ENCODE peak calls at places on chromosome 17, in eight cellular contexts. One of them, this sample, is unnamed.

GRCh38 chr17:34755981-34756669 is 176.7 kb downstream of the TMEM132E start:
- DNase-seq in ovary: no peak
- DNase-seq in tibial nerve: no peak
- DNase-seq in lower lobe of right lung: no peak
- DNase-seq in GM23338: no peak
- DNase-seq in brain microvascular endothelial cell: no peak
- DNase-seq in body of pancreas: no peak
- DNase-seq in MM.1S: no peak
- DNase-seq in this sample: no peak

GRCh38 chr17:41986634-41987033 is 20.0 kb downstream of the CNP start:
- DNase-seq in ovary: no peak
- DNase-seq in tibial nerve: no peak
- DNase-seq in lower lobe of right lung: no peak
- DNase-seq in GM23338: no peak
- DNase-seq in brain microvascular endothelial cell: no peak
- DNase-seq in body of pancreas: no peak
- DNase-seq in MM.1S: no peak
- DNase-seq in this sample: no peak

GRCh38 chr17:81394377-81394747 is 895 bp upstream of the BAHCC1 start:
- DNase-seq in ovary: no peak
- DNase-seq in tibial nerve: no peak
- DNase-seq in lower lobe of right lung: no peak
- DNase-seq in GM23338: no peak
- DNase-seq in brain microvascular endothelial cell: no peak
- DNase-seq in body of pancreas: no peak
- DNase-seq in MM.1S: no peak
- DNase-seq in this sample: no peak

GRCh38 chr17:74296548-74296936 is 22.5 kb downstream of the DNAI2 start:
- DNase-seq in ovary: peak; percentile 77
- DNase-seq in tibial nerve: peak; percentile 43
- DNase-seq in lower lobe of right lung: peak; percentile 60
- DNase-seq in GM23338: peak; percentile 81
- DNase-seq in brain microvascular endothelial cell: peak; percentile 51
- DNase-seq in body of pancreas: peak; percentile 64
- DNase-seq in MM.1S: peak; percentile 26
- DNase-seq in this sample: peak; percentile 40

GRCh38 chr17:41322264-41322902 is 6.9 kb upstream of the KRTAP17-1 start:
- DNase-seq in ovary: no peak
- DNase-seq in tibial nerve: no peak
- DNase-seq in lower lobe of right lung: no peak
- DNase-seq in GM23338: peak; percentile 67
- DNase-seq in brain microvascular endothelial cell: peak; percentile 64
- DNase-seq in body of pancreas: no peak
- DNase-seq in MM.1S: peak; percentile 58
- DNase-seq in this sample: peak; percentile 67

GRCh38 chr17:7146115-7146514 is 31.5 kb upstream of the ASGR2 start:
- DNase-seq in ovary: no peak
- DNase-seq in tibial nerve: no peak
- DNase-seq in lower lobe of right lung: no peak
- DNase-seq in GM23338: peak; percentile 74
- DNase-seq in brain microvascular endothelial cell: no peak
- DNase-seq in body of pancreas: no peak
- DNase-seq in MM.1S: no peak
- DNase-seq in this sample: no peak

GRCh38 chr17:57370051-57370581 is 113.8 kb downstream of the MSI2 start:
- DNase-seq in ovary: no peak
- DNase-seq in tibial nerve: no peak
- DNase-seq in lower lobe of right lung: no peak
- DNase-seq in GM23338: no peak
- DNase-seq in brain microvascular endothelial cell: peak; percentile 54
- DNase-seq in body of pancreas: no peak
- DNase-seq in MM.1S: no peak
- DNase-seq in this sample: peak; percentile 88

GRCh38 chr17:43880420-43880991 is 26.8 kb downstream of the MPP2 start:
- DNase-seq in ovary: no peak
- DNase-seq in tibial nerve: no peak
- DNase-seq in lower lobe of right lung: peak; percentile 64
- DNase-seq in GM23338: peak; percentile 73
- DNase-seq in brain microvascular endothelial cell: no peak
- DNase-seq in body of pancreas: peak; percentile 63
- DNase-seq in MM.1S: peak; percentile 35
- DNase-seq in this sample: peak; percentile 18

GRCh38 chr17:72336026-72336803 is 215.4 kb downstream of the SOX9 start:
- DNase-seq in ovary: no peak
- DNase-seq in tibial nerve: no peak
- DNase-seq in lower lobe of right lung: no peak
- DNase-seq in GM23338: peak; percentile 49
- DNase-seq in brain microvascular endothelial cell: no peak
- DNase-seq in body of pancreas: no peak
- DNase-seq in MM.1S: no peak
- DNase-seq in this sample: no peak

GRCh38 chr17:41338961-41339485 is 11.6 kb downstream of the KRT33A start:
- DNase-seq in ovary: no peak
- DNase-seq in tibial nerve: no peak
- DNase-seq in lower lobe of right lung: no peak
- DNase-seq in GM23338: no peak
- DNase-seq in brain microvascular endothelial cell: no peak
- DNase-seq in body of pancreas: no peak
- DNase-seq in MM.1S: peak; percentile 70
- DNase-seq in this sample: peak; percentile 14

GRCh38 chr17:40284085-40284713 is 3.5 kb upstream of the CDC6 start:
- DNase-seq in ovary: no peak
- DNase-seq in tibial nerve: no peak
- DNase-seq in lower lobe of right lung: no peak
- DNase-seq in GM23338: no peak
- DNase-seq in brain microvascular endothelial cell: peak; percentile 63
- DNase-seq in body of pancreas: peak; percentile 32
- DNase-seq in MM.1S: no peak
- DNase-seq in this sample: peak; percentile 76

GRCh38 chr17:55160501-55160900 is 104.3 kb upstream of the HLF start:
- DNase-seq in ovary: no peak
- DNase-seq in tibial nerve: peak; percentile 12
- DNase-seq in lower lobe of right lung: no peak
- DNase-seq in GM23338: no peak
- DNase-seq in brain microvascular endothelial cell: no peak
- DNase-seq in body of pancreas: no peak
- DNase-seq in MM.1S: no peak
- DNase-seq in this sample: no peak
- H3K4me3 ChIP-seq in ovary: no peak overlapping the region
- H3K4me3 ChIP-seq in tibial nerve: no peak overlapping the region
- H3K4me3 ChIP-seq in lower lobe of right lung: no peak overlapping the region
- H3K4me3 ChIP-seq in GM23338: no peak overlapping the region
- H3K4me3 ChIP-seq in brain microvascular endothelial cell: no peak overlapping the region
- H3K4me3 ChIP-seq in body of pancreas: no peak overlapping the region
- H3K4me3 ChIP-seq in MM.1S: no peak overlapping the region
- H3K4me3 ChIP-seq in this sample: no peak overlapping the region

GRCh38 chr17:50079334-50080095 is 15.6 kb upstream of the PDK2 start:
- DNase-seq in ovary: no peak
- DNase-seq in tibial nerve: no peak
- DNase-seq in lower lobe of right lung: peak; percentile 65
- DNase-seq in GM23338: peak; percentile 85
- DNase-seq in brain microvascular endothelial cell: no peak
- DNase-seq in body of pancreas: peak; percentile 45
- DNase-seq in MM.1S: no peak
- DNase-seq in this sample: peak; percentile 52
- TF ChIP-seq CTCF in ovary: no peak
- TF ChIP-seq CTCF in tibial nerve: peak; percentile 22
- TF ChIP-seq CTCF in lower lobe of right lung: peak; percentile 50
- TF ChIP-seq CTCF in GM23338: peak; percentile 85
- TF ChIP-seq CTCF in brain microvascular endothelial cell: peak; percentile 88
- TF ChIP-seq CTCF in body of pancreas: peak; percentile 45
- TF ChIP-seq CTCF in MM.1S: peak; percentile 30
- TF ChIP-seq CTCF in this sample: peak; percentile 80

GRCh38 chr17:79814624-79814965 is 17.7 kb upstream of the CBX8 start:
- DNase-seq in ovary: no peak
- DNase-seq in tibial nerve: no peak
- DNase-seq in lower lobe of right lung: no peak
- DNase-seq in GM23338: no peak
- DNase-seq in brain microvascular endothelial cell: no peak
- DNase-seq in body of pancreas: no peak
- DNase-seq in MM.1S: no peak
- DNase-seq in this sample: no peak
- H3K4me3 ChIP-seq in ovary: no peak overlapping the region
- H3K4me3 ChIP-seq in tibial nerve: no peak overlapping the region
- H3K4me3 ChIP-seq in lower lobe of right lung: peak overlapping the region; percentile 39
- H3K4me3 ChIP-seq in GM23338: peak overlapping the region; percentile 46
- H3K4me3 ChIP-seq in brain microvascular endothelial cell: no peak overlapping the region
- H3K4me3 ChIP-seq in body of pancreas: no peak overlapping the region
- H3K4me3 ChIP-seq in MM.1S: no peak overlapping the region
- H3K4me3 ChIP-seq in this sample: no peak overlapping the region

GRCh38 chr17:5583426-5584382 is 605 bp downstream of the NLRP1 start:
- DNase-seq in ovary: no peak
- DNase-seq in tibial nerve: no peak
- DNase-seq in lower lobe of right lung: peak; percentile 54
- DNase-seq in GM23338: no peak
- DNase-seq in brain microvascular endothelial cell: no peak
- DNase-seq in body of pancreas: no peak
- DNase-seq in MM.1S: peak; percentile 23
- DNase-seq in this sample: peak; percentile 43
- TF ChIP-seq CTCF in ovary: no peak
- TF ChIP-seq CTCF in tibial nerve: no peak
- TF ChIP-seq CTCF in lower lobe of right lung: no peak
- TF ChIP-seq CTCF in GM23338: no peak
- TF ChIP-seq CTCF in brain microvascular endothelial cell: no peak
- TF ChIP-seq CTCF in body of pancreas: no peak
- TF ChIP-seq CTCF in MM.1S: peak; percentile 14
- TF ChIP-seq CTCF in this sample: peak; percentile 12

GRCh38 chr17:2240541-2240940 is 63.0 kb downstream of the SMG6 start:
- DNase-seq in ovary: no peak
- DNase-seq in tibial nerve: no peak
- DNase-seq in lower lobe of right lung: no peak
- DNase-seq in GM23338: no peak
- DNase-seq in brain microvascular endothelial cell: no peak
- DNase-seq in body of pancreas: no peak
- DNase-seq in MM.1S: no peak
- DNase-seq in this sample: peak; percentile 64
- H3K4me3 ChIP-seq in ovary: no peak overlapping the region
- H3K4me3 ChIP-seq in tibial nerve: no peak overlapping the region
- H3K4me3 ChIP-seq in lower lobe of right lung: no peak overlapping the region
- H3K4me3 ChIP-seq in GM23338: no peak overlapping the region
- H3K4me3 ChIP-seq in brain microvascular endothelial cell: no peak overlapping the region
- H3K4me3 ChIP-seq in body of pancreas: no peak overlapping the region
- H3K4me3 ChIP-seq in MM.1S: peak overlapping the region; percentile 37
- H3K4me3 ChIP-seq in this sample: peak overlapping the region; percentile 24

GRCh38 chr17:77644981-77645380 is 313.5 kb upstream of the TNRC6C start:
- DNase-seq in ovary: no peak
- DNase-seq in tibial nerve: no peak
- DNase-seq in lower lobe of right lung: no peak
- DNase-seq in GM23338: peak; percentile 44
- DNase-seq in brain microvascular endothelial cell: no peak
- DNase-seq in body of pancreas: no peak
- DNase-seq in MM.1S: no peak
- DNase-seq in this sample: no peak
- TF ChIP-seq CTCF in ovary: no peak
- TF ChIP-seq CTCF in tibial nerve: no peak
- TF ChIP-seq CTCF in lower lobe of right lung: no peak
- TF ChIP-seq CTCF in GM23338: peak; percentile 50
- TF ChIP-seq CTCF in brain microvascular endothelial cell: peak; percentile 41
- TF ChIP-seq CTCF in body of pancreas: no peak
- TF ChIP-seq CTCF in MM.1S: no peak
- TF ChIP-seq CTCF in this sample: no peak

GRCh38 chr17:15742051-15742795 is 10.1 kb downstream of the TBC1D26 start:
- DNase-seq in ovary: no peak
- DNase-seq in tibial nerve: no peak
- DNase-seq in lower lobe of right lung: no peak
- DNase-seq in GM23338: no peak
- DNase-seq in brain microvascular endothelial cell: no peak
- DNase-seq in body of pancreas: no peak
- DNase-seq in MM.1S: no peak
- DNase-seq in this sample: no peak
- H3K4me3 ChIP-seq in ovary: no peak overlapping the region
- H3K4me3 ChIP-seq in tibial nerve: no peak overlapping the region
- H3K4me3 ChIP-seq in lower lobe of right lung: no peak overlapping the region
- H3K4me3 ChIP-seq in GM23338: no peak overlapping the region
- H3K4me3 ChIP-seq in brain microvascular endothelial cell: no peak overlapping the region
- H3K4me3 ChIP-seq in body of pancreas: no peak overlapping the region
- H3K4me3 ChIP-seq in MM.1S: no peak overlapping the region
- H3K4me3 ChIP-seq in this sample: no peak overlapping the region

DNA sequence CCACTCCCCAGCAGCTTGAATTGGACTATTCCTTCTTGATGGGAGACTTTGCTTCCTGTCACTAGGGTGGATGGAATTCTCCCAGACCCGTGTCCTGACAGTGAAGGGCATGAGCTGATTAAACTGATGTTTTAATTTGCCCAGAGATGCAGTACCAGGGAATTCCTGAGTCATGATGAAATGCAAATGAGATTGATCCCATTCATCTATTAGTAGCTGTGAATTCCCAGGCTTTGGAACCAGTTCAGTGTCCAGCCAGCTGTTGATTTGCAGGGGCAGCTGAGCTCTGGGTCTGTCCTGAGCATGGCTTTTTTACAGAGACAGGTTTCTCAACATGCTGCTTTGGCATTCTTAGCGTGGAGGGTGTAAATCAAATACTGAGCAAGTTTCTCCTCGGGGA is 157.9 kb downstream of the PITPNC1 start:
- DNase-seq in ovary: no peak
- DNase-seq in tibial nerve: no peak
- DNase-seq in lower lobe of right lung: no peak
- DNase-seq in GM23338: no peak
- DNase-seq in brain microvascular endothelial cell: no peak
- DNase-seq in body of pancreas: no peak
- DNase-seq in MM.1S: no peak
- DNase-seq in this sample: no peak
- TF ChIP-seq CTCF in ovary: no peak
- TF ChIP-seq CTCF in tibial nerve: no peak
- TF ChIP-seq CTCF in lower lobe of right lung: no peak
- TF ChIP-seq CTCF in GM23338: no peak
- TF ChIP-seq CTCF in brain microvascular endothelial cell: no peak
- TF ChIP-seq CTCF in body of pancreas: peak; percentile 21
- TF ChIP-seq CTCF in MM.1S: no peak
- TF ChIP-seq CTCF in this sample: no peak

This sample was measured in cardiac fibroblast.